ENCODE peak calls at places on chromosomes 5 and 9, in nine cellular contexts. One of them, this sample, is unnamed.

GRCh38 chr5:172849636-172850453 is 15.8 kb downstream of the ERGIC1 start:
- DNase-seq in activated naive CD4-positive, alpha-beta T cell treated with anti-CD3 and anti-CD28 coated beads, Interleukin-2, amount 50 U/mL, for 16 hours: no peak
- DNase-seq in SJCRH30: no peak
- DNase-seq in stimulated activated CD8-positive, alpha-beta memory T cell treated with anti-CD3 and anti-CD28 coated beads, Interleukin-4, amount 100 ng/mL, for 24 hours: no peak
- DNase-seq in GDM1: peak
- DNase-seq in HT1080: no peak
- DNase-seq in dorsolateral prefrontal cortex: no peak
- DNase-seq in right atrium auricular region: no peak
- DNase-seq in GM04503: no peak
- DNase-seq in this sample: no peak

GRCh38 chr9:13805566-13805965 is 508.4 kb downstream of the NFIB start:
- DNase-seq in activated naive CD4-positive, alpha-beta T cell treated with anti-CD3 and anti-CD28 coated beads, Interleukin-2, amount 50 U/mL, for 16 hours: no peak
- DNase-seq in GM04503: no peak
- DNase-seq in GDM1: no peak
- DNase-seq in stimulated activated CD8-positive, alpha-beta memory T cell treated with anti-CD3 and anti-CD28 coated beads, Interleukin-4, amount 100 ng/mL, for 24 hours: no peak
- DNase-seq in SJCRH30: no peak
- DNase-seq in HT1080: no peak
- DNase-seq in right atrium auricular region: no peak
- DNase-seq in dorsolateral prefrontal cortex: no peak
- DNase-seq in this sample: no peak

GRCh38 chr9:108860354-108860753 is 1.7 kb upstream of the ACTL7A start:
- DNase-seq in right atrium auricular region: no peak
- DNase-seq in activated naive CD4-positive, alpha-beta T cell treated with anti-CD3 and anti-CD28 coated beads, Interleukin-2, amount 50 U/mL, for 16 hours: no peak
- DNase-seq in GM04503: no peak
- DNase-seq in stimulated activated CD8-positive, alpha-beta memory T cell treated with anti-CD3 and anti-CD28 coated beads, Interleukin-4, amount 100 ng/mL, for 24 hours: no peak
- DNase-seq in HT1080: no peak
- DNase-seq in GDM1: no peak
- DNase-seq in dorsolateral prefrontal cortex: no peak
- DNase-seq in SJCRH30: no peak
- DNase-seq in this sample: no peak

GRCh38 chr5:132070460-132071337 is 2.9 kb upstream of the CSF2 start:
- DNase-seq in dorsolateral prefrontal cortex: no peak
- DNase-seq in activated naive CD4-positive, alpha-beta T cell treated with anti-CD3 and anti-CD28 coated beads, Interleukin-2, amount 50 U/mL, for 16 hours: no peak
- DNase-seq in HT1080: peak
- DNase-seq in GDM1: no peak
- DNase-seq in right atrium auricular region: no peak
- DNase-seq in SJCRH30: no peak
- DNase-seq in GM04503: no peak
- DNase-seq in stimulated activated CD8-positive, alpha-beta memory T cell treated with anti-CD3 and anti-CD28 coated beads, Interleukin-4, amount 100 ng/mL, for 24 hours: no peak
- DNase-seq in this sample: no peak

GRCh38 chr5:176743136-176743827 is 67.1 kb upstream of the UNC5A start:
- DNase-seq in GDM1: no peak
- DNase-seq in SJCRH30: no peak
- DNase-seq in activated naive CD4-positive, alpha-beta T cell treated with anti-CD3 and anti-CD28 coated beads, Interleukin-2, amount 50 U/mL, for 16 hours: no peak
- DNase-seq in GM04503: no peak
- DNase-seq in right atrium auricular region: peak
- DNase-seq in stimulated activated CD8-positive, alpha-beta memory T cell treated with anti-CD3 and anti-CD28 coated beads, Interleukin-4, amount 100 ng/mL, for 24 hours: no peak
- DNase-seq in dorsolateral prefrontal cortex: peak
- DNase-seq in HT1080: no peak
- DNase-seq in this sample: peak

GRCh38 chr5:169711826-169712225 is 74.8 kb downstream of the DOCK2 start:
- DNase-seq in right atrium auricular region: no peak
- DNase-seq in activated naive CD4-positive, alpha-beta T cell treated with anti-CD3 and anti-CD28 coated beads, Interleukin-2, amount 50 U/mL, for 16 hours: no peak
- DNase-seq in HT1080: no peak
- DNase-seq in SJCRH30: no peak
- DNase-seq in GDM1: no peak
- DNase-seq in stimulated activated CD8-positive, alpha-beta memory T cell treated with anti-CD3 and anti-CD28 coated beads, Interleukin-4, amount 100 ng/mL, for 24 hours: no peak
- DNase-seq in GM04503: no peak
- DNase-seq in dorsolateral prefrontal cortex: no peak
- DNase-seq in this sample: no peak

GRCh38 chr5:67395790-67396418 is 199.3 kb upstream of the CD180 start:
- DNase-seq in SJCRH30: no peak
- DNase-seq in GDM1: no peak
- DNase-seq in right atrium auricular region: no peak
- DNase-seq in GM04503: no peak
- DNase-seq in activated naive CD4-positive, alpha-beta T cell treated with anti-CD3 and anti-CD28 coated beads, Interleukin-2, amount 50 U/mL, for 16 hours: no peak
- DNase-seq in HT1080: no peak
- DNase-seq in stimulated activated CD8-positive, alpha-beta memory T cell treated with anti-CD3 and anti-CD28 coated beads, Interleukin-4, amount 100 ng/mL, for 24 hours: no peak
- DNase-seq in dorsolateral prefrontal cortex: no peak
- DNase-seq in this sample: no peak

GRCh38 chr5:63843190-63843589 is 119.1 kb downstream of the HTR1A start:
- DNase-seq in dorsolateral prefrontal cortex: no peak
- DNase-seq in activated naive CD4-positive, alpha-beta T cell treated with anti-CD3 and anti-CD28 coated beads, Interleukin-2, amount 50 U/mL, for 16 hours: no peak
- DNase-seq in right atrium auricular region: no peak
- DNase-seq in GM04503: no peak
- DNase-seq in HT1080: no peak
- DNase-seq in SJCRH30: no peak
- DNase-seq in GDM1: no peak
- DNase-seq in stimulated activated CD8-positive, alpha-beta memory T cell treated with anti-CD3 and anti-CD28 coated beads, Interleukin-4, amount 100 ng/mL, for 24 hours: no peak
- DNase-seq in this sample: no peak

GRCh38 chr9:13614060-13614459 is 334.6 kb upstream of the MPDZ start:
- DNase-seq in SJCRH30: no peak
- DNase-seq in HT1080: no peak
- DNase-seq in GDM1: no peak
- DNase-seq in dorsolateral prefrontal cortex: no peak
- DNase-seq in GM04503: no peak
- DNase-seq in right atrium auricular region: no peak
- DNase-seq in activated naive CD4-positive, alpha-beta T cell treated with anti-CD3 and anti-CD28 coated beads, Interleukin-2, amount 50 U/mL, for 16 hours: no peak
- DNase-seq in stimulated activated CD8-positive, alpha-beta memory T cell treated with anti-CD3 and anti-CD28 coated beads, Interleukin-4, amount 100 ng/mL, for 24 hours: no peak
- DNase-seq in this sample: no peak

GRCh38 chr5:169705322-169705721 is 68.2 kb downstream of the DOCK2 start:
- DNase-seq in GM04503: no peak
- DNase-seq in right atrium auricular region: no peak
- DNase-seq in activated naive CD4-positive, alpha-beta T cell treated with anti-CD3 and anti-CD28 coated beads, Interleukin-2, amount 50 U/mL, for 16 hours: no peak
- DNase-seq in SJCRH30: peak
- DNase-seq in dorsolateral prefrontal cortex: no peak
- DNase-seq in GDM1: no peak
- DNase-seq in HT1080: no peak
- DNase-seq in stimulated activated CD8-positive, alpha-beta memory T cell treated with anti-CD3 and anti-CD28 coated beads, Interleukin-4, amount 100 ng/mL, for 24 hours: no peak
- DNase-seq in this sample: no peak

GRCh38 chr5:56102885-56103284 is 108.1 kb upstream of the IL6ST start:
- DNase-seq in right atrium auricular region: no peak
- DNase-seq in activated naive CD4-positive, alpha-beta T cell treated with anti-CD3 and anti-CD28 coated beads, Interleukin-2, amount 50 U/mL, for 16 hours: no peak
- DNase-seq in dorsolateral prefrontal cortex: no peak
- DNase-seq in SJCRH30: no peak
- DNase-seq in GDM1: no peak
- DNase-seq in HT1080: no peak
- DNase-seq in stimulated activated CD8-positive, alpha-beta memory T cell treated with anti-CD3 and anti-CD28 coated beads, Interleukin-4, amount 100 ng/mL, for 24 hours: no peak
- DNase-seq in GM04503: no peak
- DNase-seq in this sample: no peak

GRCh38 chr5:56917534-56917933 is 8.1 kb downstream of the SETD9 start:
- DNase-seq in HT1080: no peak
- DNase-seq in right atrium auricular region: no peak
- DNase-seq in SJCRH30: no peak
- DNase-seq in stimulated activated CD8-positive, alpha-beta memory T cell treated with anti-CD3 and anti-CD28 coated beads, Interleukin-4, amount 100 ng/mL, for 24 hours: no peak
- DNase-seq in dorsolateral prefrontal cortex: no peak
- DNase-seq in GM04503: no peak
- DNase-seq in GDM1: no peak
- DNase-seq in activated naive CD4-positive, alpha-beta T cell treated with anti-CD3 and anti-CD28 coated beads, Interleukin-2, amount 50 U/mL, for 16 hours: no peak
- DNase-seq in this sample: no peak

GRCh38 chr9:93276973-93277372 is 93.0 kb downstream of the WNK2 start:
- DNase-seq in SJCRH30: peak
- DNase-seq in activated naive CD4-positive, alpha-beta T cell treated with anti-CD3 and anti-CD28 coated beads, Interleukin-2, amount 50 U/mL, for 16 hours: no peak
- DNase-seq in stimulated activated CD8-positive, alpha-beta memory T cell treated with anti-CD3 and anti-CD28 coated beads, Interleukin-4, amount 100 ng/mL, for 24 hours: no peak
- DNase-seq in HT1080: no peak
- DNase-seq in right atrium auricular region: no peak
- DNase-seq in dorsolateral prefrontal cortex: no peak
- DNase-seq in GDM1: no peak
- DNase-seq in GM04503: no peak
- DNase-seq in this sample: no peak

GRCh38 chr5:113034182-113034773 is 57.7 kb downstream of the DCP2 start:
- DNase-seq in dorsolateral prefrontal cortex: no peak
- DNase-seq in SJCRH30: peak
- DNase-seq in GM04503: peak
- DNase-seq in right atrium auricular region: no peak
- DNase-seq in activated naive CD4-positive, alpha-beta T cell treated with anti-CD3 and anti-CD28 coated beads, Interleukin-2, amount 50 U/mL, for 16 hours: no peak
- DNase-seq in GDM1: no peak
- DNase-seq in HT1080: peak
- DNase-seq in stimulated activated CD8-positive, alpha-beta memory T cell treated with anti-CD3 and anti-CD28 coated beads, Interleukin-4, amount 100 ng/mL, for 24 hours: no peak
- DNase-seq in this sample: no peak

GRCh38 chr9:88322906-88323566 is 65.2 kb upstream of the SPIN1 start:
- DNase-seq in activated naive CD4-positive, alpha-beta T cell treated with anti-CD3 and anti-CD28 coated beads, Interleukin-2, amount 50 U/mL, for 16 hours: no peak
- DNase-seq in SJCRH30: peak
- DNase-seq in stimulated activated CD8-positive, alpha-beta memory T cell treated with anti-CD3 and anti-CD28 coated beads, Interleukin-4, amount 100 ng/mL, for 24 hours: peak
- DNase-seq in right atrium auricular region: no peak
- DNase-seq in GDM1: peak
- DNase-seq in dorsolateral prefrontal cortex: no peak
- DNase-seq in HT1080: peak
- DNase-seq in GM04503: peak
- DNase-seq in this sample: no peak

GRCh38 chr5:80245986-80246781 is 9.7 kb downstream of the SERINC5 start:
- DNase-seq in GM04503: no peak
- DNase-seq in dorsolateral prefrontal cortex: no peak
- DNase-seq in right atrium auricular region: no peak
- DNase-seq in SJCRH30: no peak
- DNase-seq in stimulated activated CD8-positive, alpha-beta memory T cell treated with anti-CD3 and anti-CD28 coated beads, Interleukin-4, amount 100 ng/mL, for 24 hours: no peak
- DNase-seq in GDM1: no peak
- DNase-seq in HT1080: no peak
- DNase-seq in activated naive CD4-positive, alpha-beta T cell treated with anti-CD3 and anti-CD28 coated beads, Interleukin-2, amount 50 U/mL, for 16 hours: no peak
- DNase-seq in this sample: no peak

GRCh38 chr9:134302130-134302817 is 24.0 kb upstream of the RXRA start:
- DNase-seq in stimulated activated CD8-positive, alpha-beta memory T cell treated with anti-CD3 and anti-CD28 coated beads, Interleukin-4, amount 100 ng/mL, for 24 hours: no peak
- DNase-seq in GDM1: no peak
- DNase-seq in HT1080: no peak
- DNase-seq in SJCRH30: no peak
- DNase-seq in dorsolateral prefrontal cortex: no peak
- DNase-seq in activated naive CD4-positive, alpha-beta T cell treated with anti-CD3 and anti-CD28 coated beads, Interleukin-2, amount 50 U/mL, for 16 hours: no peak
- DNase-seq in GM04503: no peak
- DNase-seq in right atrium auricular region: no peak
- DNase-seq in this sample: no peak

GRCh38 chr5:16884595-16884994 is 51.5 kb downstream of the MYO10 start:
- DNase-seq in stimulated activated CD8-positive, alpha-beta memory T cell treated with anti-CD3 and anti-CD28 coated beads, Interleukin-4, amount 100 ng/mL, for 24 hours: no peak
- DNase-seq in dorsolateral prefrontal cortex: no peak
- DNase-seq in GDM1: no peak
- DNase-seq in GM04503: no peak
- DNase-seq in activated naive CD4-positive, alpha-beta T cell treated with anti-CD3 and anti-CD28 coated beads, Interleukin-2, amount 50 U/mL, for 16 hours: no peak
- DNase-seq in SJCRH30: no peak
- DNase-seq in right atrium auricular region: no peak
- DNase-seq in HT1080: no peak
- DNase-seq in this sample: no peak

GRCh38 chr5:177402271-177403043 is 2.0 kb upstream of the PFN3 start:
- DNase-seq in HT1080: no peak
- DNase-seq in dorsolateral prefrontal cortex: peak
- DNase-seq in GDM1: no peak
- DNase-seq in right atrium auricular region: no peak
- DNase-seq in activated naive CD4-positive, alpha-beta T cell treated with anti-CD3 and anti-CD28 coated beads, Interleukin-2, amount 50 U/mL, for 16 hours: peak
- DNase-seq in stimulated activated CD8-positive, alpha-beta memory T cell treated with anti-CD3 and anti-CD28 coated beads, Interleukin-4, amount 100 ng/mL, for 24 hours: peak
- DNase-seq in SJCRH30: no peak
- DNase-seq in GM04503: no peak
- DNase-seq in this sample: no peak

GRCh38 chr5:113891491-113891890 is 378.0 kb downstream of the YTHDC2 start:
- DNase-seq in right atrium auricular region: no peak
- DNase-seq in stimulated activated CD8-positive, alpha-beta memory T cell treated with anti-CD3 and anti-CD28 coated beads, Interleukin-4, amount 100 ng/mL, for 24 hours: no peak
- DNase-seq in HT1080: no peak
- DNase-seq in GDM1: no peak
- DNase-seq in SJCRH30: no peak
- DNase-seq in dorsolateral prefrontal cortex: no peak
- DNase-seq in GM04503: no peak
- DNase-seq in activated naive CD4-positive, alpha-beta T cell treated with anti-CD3 and anti-CD28 coated beads, Interleukin-2, amount 50 U/mL, for 16 hours: no peak
- DNase-seq in this sample: no peak

GRCh38 chr9:136386018-136386417 is 12.5 kb upstream of the CARD9 start:
- DNase-seq in GDM1: no peak
- DNase-seq in GM04503: no peak
- DNase-seq in SJCRH30: no peak
- DNase-seq in HT1080: no peak
- DNase-seq in dorsolateral prefrontal cortex: no peak
- DNase-seq in stimulated activated CD8-positive, alpha-beta memory T cell treated with anti-CD3 and anti-CD28 coated beads, Interleukin-4, amount 100 ng/mL, for 24 hours: no peak
- DNase-seq in activated naive CD4-positive, alpha-beta T cell treated with anti-CD3 and anti-CD28 coated beads, Interleukin-2, amount 50 U/mL, for 16 hours: no peak
- DNase-seq in right atrium auricular region: no peak
- DNase-seq in this sample: no peak

GRCh38 chr9:36401179-36401740 is 1.2 kb upstream of the RNF38 start:
- DNase-seq in GDM1: no peak
- DNase-seq in dorsolateral prefrontal cortex: peak
- DNase-seq in right atrium auricular region: no peak
- DNase-seq in SJCRH30: no peak
- DNase-seq in stimulated activated CD8-positive, alpha-beta memory T cell treated with anti-CD3 and anti-CD28 coated beads, Interleukin-4, amount 100 ng/mL, for 24 hours: no peak
- DNase-seq in activated naive CD4-positive, alpha-beta T cell treated with anti-CD3 and anti-CD28 coated beads, Interleukin-2, amount 50 U/mL, for 16 hours: no peak
- DNase-seq in HT1080: no peak
- DNase-seq in GM04503: no peak
- DNase-seq in this sample: no peak

GRCh38 chr5:33628781-33629180 is 188.0 kb downstream of the TARS1 start:
- DNase-seq in activated naive CD4-positive, alpha-beta T cell treated with anti-CD3 and anti-CD28 coated beads, Interleukin-2, amount 50 U/mL, for 16 hours: no peak
- DNase-seq in dorsolateral prefrontal cortex: no peak
- DNase-seq in HT1080: no peak
- DNase-seq in GM04503: no peak
- DNase-seq in right atrium auricular region: no peak
- DNase-seq in SJCRH30: no peak
- DNase-seq in stimulated activated CD8-positive, alpha-beta memory T cell treated with anti-CD3 and anti-CD28 coated beads, Interleukin-4, amount 100 ng/mL, for 24 hours: no peak
- DNase-seq in GDM1: no peak
- DNase-seq in this sample: no peak

GRCh38 chr5:36751881-36752280 is 124.7 kb upstream of the NIPBL start:
- DNase-seq in GDM1: no peak
- DNase-seq in HT1080: no peak
- DNase-seq in SJCRH30: no peak
- DNase-seq in GM04503: no peak
- DNase-seq in dorsolateral prefrontal cortex: no peak
- DNase-seq in activated naive CD4-positive, alpha-beta T cell treated with anti-CD3 and anti-CD28 coated beads, Interleukin-2, amount 50 U/mL, for 16 hours: no peak
- DNase-seq in stimulated activated CD8-positive, alpha-beta memory T cell treated with anti-CD3 and anti-CD28 coated beads, Interleukin-4, amount 100 ng/mL, for 24 hours: no peak
- DNase-seq in right atrium auricular region: no peak
- DNase-seq in this sample: no peak

GRCh38 chr9:125854553-125855275 is 107.5 kb downstream of the PBX3 start:
- DNase-seq in GDM1: no peak
- DNase-seq in GM04503: peak
- DNase-seq in HT1080: no peak
- DNase-seq in activated naive CD4-positive, alpha-beta T cell treated with anti-CD3 and anti-CD28 coated beads, Interleukin-2, amount 50 U/mL, for 16 hours: no peak
- DNase-seq in right atrium auricular region: no peak
- DNase-seq in SJCRH30: no peak
- DNase-seq in dorsolateral prefrontal cortex: no peak
- DNase-seq in stimulated activated CD8-positive, alpha-beta memory T cell treated with anti-CD3 and anti-CD28 coated beads, Interleukin-4, amount 100 ng/mL, for 24 hours: no peak
- DNase-seq in this sample: no peak

GRCh38 chr5:100900142-100900795 is 2.8 kb downstream of the ST8SIA4 start:
- DNase-seq in GM04503: no peak
- DNase-seq in GDM1: peak
- DNase-seq in SJCRH30: no peak
- DNase-seq in dorsolateral prefrontal cortex: no peak
- DNase-seq in activated naive CD4-positive, alpha-beta T cell treated with anti-CD3 and anti-CD28 coated beads, Interleukin-2, amount 50 U/mL, for 16 hours: peak
- DNase-seq in right atrium auricular region: no peak
- DNase-seq in HT1080: no peak
- DNase-seq in stimulated activated CD8-positive, alpha-beta memory T cell treated with anti-CD3 and anti-CD28 coated beads, Interleukin-4, amount 100 ng/mL, for 24 hours: no peak
- DNase-seq in this sample: peak

GRCh38 chr9:37974506-37975173 is 70.7 kb upstream of the SLC25A51 start:
- DNase-seq in activated naive CD4-positive, alpha-beta T cell treated with anti-CD3 and anti-CD28 coated beads, Interleukin-2, amount 50 U/mL, for 16 hours: no peak
- DNase-seq in right atrium auricular region: no peak
- DNase-seq in GDM1: no peak
- DNase-seq in dorsolateral prefrontal cortex: no peak
- DNase-seq in stimulated activated CD8-positive, alpha-beta memory T cell treated with anti-CD3 and anti-CD28 coated beads, Interleukin-4, amount 100 ng/mL, for 24 hours: no peak
- DNase-seq in SJCRH30: no peak
- DNase-seq in GM04503: no peak
- DNase-seq in HT1080: peak
- DNase-seq in this sample: no peak

GRCh38 chr5:124130807-124131206 is 615.6 kb downstream of the ZNF608 start:
- DNase-seq in dorsolateral prefrontal cortex: no peak
- DNase-seq in GDM1: no peak
- DNase-seq in SJCRH30: no peak
- DNase-seq in activated naive CD4-positive, alpha-beta T cell treated with anti-CD3 and anti-CD28 coated beads, Interleukin-2, amount 50 U/mL, for 16 hours: no peak
- DNase-seq in HT1080: no peak
- DNase-seq in GM04503: no peak
- DNase-seq in stimulated activated CD8-positive, alpha-beta memory T cell treated with anti-CD3 and anti-CD28 coated beads, Interleukin-4, amount 100 ng/mL, for 24 hours: no peak
- DNase-seq in right atrium auricular region: no peak
- DNase-seq in this sample: no peak

GRCh38 chr9:127504887-127505251 is 53.6 kb downstream of the LRSAM1 start:
- DNase-seq in GDM1: no peak
- DNase-seq in dorsolateral prefrontal cortex: no peak
- DNase-seq in stimulated activated CD8-positive, alpha-beta memory T cell treated with anti-CD3 and anti-CD28 coated beads, Interleukin-4, amount 100 ng/mL, for 24 hours: no peak
- DNase-seq in HT1080: no peak
- DNase-seq in SJCRH30: no peak
- DNase-seq in GM04503: no peak
- DNase-seq in right atrium auricular region: no peak
- DNase-seq in activated naive CD4-positive, alpha-beta T cell treated with anti-CD3 and anti-CD28 coated beads, Interleukin-2, amount 50 U/mL, for 16 hours: no peak
- DNase-seq in this sample: no peak

GRCh38 chr9:37966443-37967271 is 62.7 kb upstream of the SLC25A51 start:
- DNase-seq in right atrium auricular region: no peak
- DNase-seq in GM04503: no peak
- DNase-seq in activated naive CD4-positive, alpha-beta T cell treated with anti-CD3 and anti-CD28 coated beads, Interleukin-2, amount 50 U/mL, for 16 hours: no peak
- DNase-seq in dorsolateral prefrontal cortex: no peak
- DNase-seq in stimulated activated CD8-positive, alpha-beta memory T cell treated with anti-CD3 and anti-CD28 coated beads, Interleukin-4, amount 100 ng/mL, for 24 hours: no peak
- DNase-seq in GDM1: no peak
- DNase-seq in SJCRH30: no peak
- DNase-seq in HT1080: peak
- DNase-seq in this sample: no peak

GRCh38 chr5:160438316-160439204 is 16.9 kb downstream of the PTTG1 start:
- DNase-seq in SJCRH30: peak
- DNase-seq in activated naive CD4-positive, alpha-beta T cell treated with anti-CD3 and anti-CD28 coated beads, Interleukin-2, amount 50 U/mL, for 16 hours: peak
- DNase-seq in HT1080: peak
- DNase-seq in dorsolateral prefrontal cortex: peak
- DNase-seq in right atrium auricular region: no peak
- DNase-seq in stimulated activated CD8-positive, alpha-beta memory T cell treated with anti-CD3 and anti-CD28 coated beads, Interleukin-4, amount 100 ng/mL, for 24 hours: peak
- DNase-seq in GDM1: peak
- DNase-seq in GM04503: no peak
- DNase-seq in this sample: peak